ENCODE peak calls at places on chromosome 18, in six cellular contexts. J is head of caudate nucleus; I is fibroblast of mammary gland; S is stimulated activated CD4-positive, alpha-beta T cell treated with anti-CD3 and anti-CD28 coated beads, Interleukin-1b, Interleukin-23, amount 100 ng/mL, for 24 hours; C is mesenteric fat pad; V is H54. M is an unnamed sample.

GRCh38 chr18:3332376-3332775 is 70.4 kb downstream of the MYL12B start:
- DNase-seq in V (no peak), C (no peak), I (peak), S (no peak), J (no peak), M (no peak)

GRCh38 chr18:8177330-8178016 is 431.8 kb upstream of the RAB12 start:
- DNase-seq in C (no peak), I (peak), J (no peak), S (no peak), V (no peak), M (peak)

GRCh38 chr18:59839241-59839640 is 60.6 kb upstream of the PMAIP1 start:
- DNase-seq in V (no peak), C (no peak), J (no peak), S (no peak), I (no peak), M (no peak)

GRCh38 chr18:13284330-13285027 is 65.9 kb downstream of the LDLRAD4 start:
- DNase-seq in C (no peak), S (no peak), J (peak), V (no peak), I (no peak), M (no peak)

GRCh38 chr18:48061781-48062570 is 131.5 kb upstream of the SMAD2 start:
- DNase-seq in S (no peak), V (no peak), J (no peak), C (no peak), I (peak), M (no peak)

GRCh38 chr18:79195716-79196683 is 126.8 kb downstream of the ATP9B start:
- DNase-seq in S (no peak), C (no peak), J (no peak), I (no peak), V (no peak), M (no peak)

GRCh38 chr18:3625717-3626091 is 175.7 kb downstream of the TGIF1 start:
- DNase-seq in S (no peak), C (no peak), J (no peak), V (no peak), I (no peak), M (no peak)

GRCh38 chr18:48627216-48627615 is 88.4 kb downstream of the CTIF start:
- DNase-seq in V (no peak), J (no peak), I (peak), C (no peak), S (no peak), M (no peak)

M was measured in neural progenitor cell.